ENCODE peak calls at places on chromosomes 5 and 9, in six cellular contexts. T is fibroblast of gingiva, U is HCT116, V is left ventricle myocardium inferior, H is endothelial cell of umbilical vein, P is mesendoderm. N is an unnamed sample.

GRCh38 chr5:3252235-3252634 is 343.4 kb upstream of the IRX1 start:
- DNase-seq in V (no peak), P (no peak), T (no peak), H (no peak), U (no peak), N (no peak)

GRCh38 chr9:34249274-34249673 is 70.4 kb downstream of the UBAP1 start:
- DNase-seq in T (no peak), P (no peak), U (no peak), V (no peak), H (no peak), N (no peak)

GRCh38 chr9:75880556-75880955 is 9.9 kb upstream of the PCSK5 start:
- DNase-seq in T (no peak), P (no peak), V (no peak), H (no peak), U (no peak), N (no peak)

GRCh38 chr5:38135486-38136031 is 122.8 kb upstream of the EGFLAM start:
- DNase-seq in U (no peak), P (no peak), V (no peak), H (no peak), T (no peak), N (no peak)

GRCh38 chr9:1837453-1838084 is 177.6 kb upstream of the SMARCA2 start:
- DNase-seq in V (no peak), P (peak; percentile 84), U (no peak), H (no peak), T (peak; percentile 4), N (peak; percentile 56)

GRCh38 chr5:74543162-74543995 is 97.1 kb downstream of the ENC1 start:
- DNase-seq in U (peak; percentile 82), V (no peak), T (peak; percentile 87), H (peak; percentile 77), P (peak; percentile 97), N (peak; percentile 87)

GRCh38 chr5:2914991-2915484 is 163.6 kb upstream of the IRX2 start:
- DNase-seq in P (peak; percentile 12), H (no peak), U (no peak), V (no peak), T (no peak), N (no peak)

GRCh38 chr5:147690595-147690994 is 91.9 kb downstream of the JAKMIP2 start:
- DNase-seq in U (peak; percentile 31), V (no peak), P (peak; percentile 79), H (no peak), T (no peak), N (no peak)

GRCh38 chr9:127612993-127613954 is 1.2 kb downstream of the STXBP1 start:
- DNase-seq in V (peak; percentile 82), T (peak; percentile 74), U (no peak), H (peak; percentile 70), P (peak; percentile 66), N (peak; percentile 77)

GRCh38 chr5:128406863-128407262 is 131.2 kb downstream of the FBN2 start:
- DNase-seq in H (no peak), T (no peak), U (no peak), P (no peak), V (no peak), N (no peak)

GRCh38 chr5:40401965-40402364 is 277.8 kb upstream of the PTGER4 start:
- DNase-seq in T (no peak), U (no peak), H (no peak), P (peak; percentile 33), V (no peak), N (no peak)

GRCh38 chr9:4983541-4984165 is 1.4 kb upstream of the JAK2 start:
- DNase-seq in H (no peak), P (peak; percentile 56), U (no peak), V (no peak), T (no peak), N (no peak)

GRCh38 chr5:34464820-34465219 is 191.3 kb upstream of the RAI14 start:
- DNase-seq in V (no peak), U (no peak), H (no peak), P (no peak), T (no peak), N (no peak)

GRCh38 chr5:132199116-132199680 is 28.5 kb downstream of the P4HA2 start:
- DNase-seq in P (no peak), H (no peak), V (no peak), U (no peak), T (no peak), N (no peak)

GRCh38 chr5:114447084-114447773 is 85.4 kb downstream of the KCNN2 start:
- DNase-seq in U (no peak), P (peak; percentile 66), T (no peak), V (no peak), H (no peak), N (no peak)

GRCh38 chr5:180101451-180102105 is 30.0 kb upstream of the RNF130 start:
- DNase-seq in V (no peak), U (no peak), T (no peak), H (no peak), P (no peak), N (peak; percentile 5)

GRCh38 chr9:124660341-124660801 is 110.7 kb downstream of the NR6A1 start:
- DNase-seq in H (peak; percentile 87), V (no peak), T (peak; percentile 10), U (no peak), P (peak; percentile 57), N (peak; percentile 37)

GRCh38 chr5:107594253-107595045 is 76.3 kb downstream of the EFNA5 start:
- DNase-seq in V (no peak), H (no peak), P (no peak), U (no peak), T (peak; percentile 50), N (peak; percentile 57)

GRCh38 chr9:126419475-126419874 is 92.8 kb downstream of the MVB12B start:
- DNase-seq in T (no peak), U (no peak), V (peak; percentile 37), P (no peak), H (no peak), N (no peak)

GRCh38 chr5:139633295-139634027 is 14.7 kb upstream of the CXXC5 start:
- DNase-seq in T (peak; percentile 58), U (no peak), P (peak; percentile 89), H (peak; percentile 85), V (no peak), N (peak; percentile 83)

GRCh38 chr5:126855266-126855665 is 78.3 kb downstream of the LMNB1 start:
- DNase-seq in U (no peak), T (no peak), P (no peak), H (no peak), V (no peak), N (no peak)

GRCh38 chr9:116288658-116289057 is 135.1 kb downstream of the PAPPA start:
- DNase-seq in U (no peak), V (no peak), T (peak; percentile 94), P (no peak), H (no peak), N (peak; percentile 91)

GRCh38 chr5:93674866-93675457 is 66.4 kb downstream of the POU5F2 start:
- DNase-seq in T (no peak), H (no peak), P (no peak), U (no peak), V (no peak), N (no peak)

GRCh38 chr9:114031037-114031436 is 47.1 kb downstream of the AMBP start:
- DNase-seq in V (no peak), T (no peak), U (no peak), P (no peak), H (no peak), N (peak; percentile 4)

GRCh38 chr9:136655244-136656225 is 7.2 kb upstream of the EGFL7 start:
- DNase-seq in P (no peak), H (peak; percentile 99), V (no peak), T (no peak), U (no peak), N (no peak)

GRCh38 chr9:89597711-89598707 is 6.8 kb upstream of the GADD45G start:
- DNase-seq in U (no peak), T (peak; percentile 42), P (peak; percentile 74), V (no peak), H (peak; percentile 58), N (peak; percentile 74)

GRCh38 chr9:126440938-126441337 is 114.3 kb downstream of the MVB12B start:
- DNase-seq in H (no peak), V (no peak), T (peak; percentile 62), U (no peak), P (no peak), N (peak; percentile 92)

GRCh38 chr5:171999877-172000276 is 6.6 kb downstream of the FBXW11 start:
- DNase-seq in T (no peak), H (no peak), V (no peak), U (no peak), P (peak; percentile 61), N (no peak)

GRCh38 chr5:131328536-131329186 is 64.8 kb downstream of the CDC42SE2 start:
- DNase-seq in P (no peak), U (peak; percentile 51), T (peak; percentile 34), H (peak; percentile 40), V (no peak), N (no peak)

GRCh38 chr5:73321757-73322452 is 126.7 kb downstream of the FOXD1 start:
- DNase-seq in P (no peak), U (peak; percentile 90), T (peak; percentile 53), H (no peak), V (no peak), N (peak; percentile 89)

GRCh38 chr9:34386656-34387055 is 10.0 kb upstream of the MYORG start:
- DNase-seq in U (no peak), T (no peak), V (no peak), H (no peak), P (no peak), N (no peak)

N was measured in AG20443.